ENCODE peak calls at places on chromosomes 2 and 18, in five cellular contexts. F, E, T, R and N are unnamed samples.

GRCh38 chr2:128287780-128288735 is 30.6 kb downstream of the HS6ST1 start:
- DNase-seq in F (no peak), E (no peak), T (no peak), R (no peak), N (no peak)

GRCh38 chr2:65021709-65022108 is 32.5 kb downstream of the SLC1A4 start:
- DNase-seq in F (no peak), E (no peak), T (no peak), R (no peak), N (no peak)

GRCh38 chr2:188327518-188328205 is 36.0 kb downstream of the GULP1 start:
- DNase-seq in F (no peak), E (no peak), T (no peak), R (no peak), N (no peak)

GRCh38 chr2:102421890-102422759 is 835 bp upstream of the IL18RAP start:
- DNase-seq in F (no peak), E (no peak), T (no peak), R (no peak), N (no peak)

GRCh38 chr2:205700331-205701132 is 18.2 kb downstream of the NRP2 start:
- DNase-seq in F (peak; percentile 91), E (no peak), T (peak; percentile 78), R (peak; percentile 79), N (peak; percentile 61)

GRCh38 chr2:197613509-197613987 is 61.8 kb downstream of the RFTN2 start:
- DNase-seq in F (no peak), E (no peak), T (no peak), R (peak; percentile 74), N (no peak)

GRCh38 chr18:80105369-80106167 is 3.5 kb upstream of the ADNP2 start:
- DNase-seq in F (no peak), E (peak; percentile 15), T (no peak), R (no peak), N (no peak)

GRCh38 chr2:64837925-64838641 is 151.1 kb upstream of the SLC1A4 start:
- DNase-seq in F (no peak), E (no peak), T (peak; percentile 37), R (no peak), N (peak; percentile 95)

GRCh38 chr18:42418121-42418520 is 463.1 kb downstream of the PIK3C3 start:
- DNase-seq in F (no peak), E (no peak), T (no peak), R (no peak), N (no peak)

GRCh38 chr2:164314148-164314547 is 307.1 kb downstream of the GRB14 start:
- DNase-seq in F (no peak), E (no peak), T (peak; percentile 2), R (peak; percentile 4), N (peak; percentile 6)

GRCh38 chr18:57073516-57074187 is 73.2 kb upstream of the BOD1L2 start:
- DNase-seq in F (no peak), E (no peak), T (no peak), R (no peak), N (no peak)

GRCh38 chr2:19914266-19914975 is 12.6 kb upstream of the TTC32 start:
- DNase-seq in F (no peak), E (no peak), T (no peak), R (no peak), N (no peak)

GRCh38 chr2:149363953-149364352 is 33.6 kb downstream of the LYPD6 start:
- DNase-seq in F (no peak), E (no peak), T (no peak), R (no peak), N (no peak)

GRCh38 chr18:78607784-78608183 is 371.8 kb upstream of the SALL3 start:
- DNase-seq in F (no peak), E (no peak), T (no peak), R (no peak), N (no peak)

GRCh38 chr2:145141981-145142380 is 622.1 kb upstream of the ZEB2 start:
- DNase-seq in F (no peak), E (no peak), T (no peak), R (peak; percentile 36), N (no peak)

GRCh38 chr2:55985406-55985805 is 61.8 kb upstream of the EFEMP1 start:
- DNase-seq in F (no peak), E (no peak), T (no peak), R (peak; percentile 47), N (no peak)

GRCh38 chr2:63875143-63875542 is 33.4 kb downstream of the UGP2 start:
- DNase-seq in F (no peak), E (no peak), T (peak; percentile 48), R (no peak), N (no peak)

GRCh38 chr2:29009270-29009669 is 28.2 kb downstream of the TOGARAM2 start:
- DNase-seq in F (no peak), E (no peak), T (no peak), R (no peak), N (no peak)

GRCh38 chr2:10495311-10495987 is 47.3 kb upstream of the ODC1 start:
- DNase-seq in F (peak; percentile 39), E (peak; percentile 7), T (no peak), R (no peak), N (no peak)

GRCh38 chr2:199659207-199659606 is 191.8 kb downstream of the FTCDNL1 start:
- DNase-seq in F (no peak), E (peak; percentile 18), T (peak; percentile 32), R (peak; percentile 42), N (peak; percentile 78)

GRCh38 chr2:157725856-157726255 is 97.2 kb upstream of the ACVR1C start:
- DNase-seq in F (no peak), E (no peak), T (no peak), R (no peak), N (no peak)

GRCh38 chr2:27118525-27119329 is at the start of gene CGREF1:
- DNase-seq in F (no peak), E (no peak), T (peak; percentile 35), R (peak; percentile 12), N (peak; percentile 57)

GRCh38 chr2:137383391-137383790 is 580.9 kb upstream of the HNMT start:
- DNase-seq in F (no peak), E (no peak), T (no peak), R (no peak), N (no peak)

GRCh38 chr18:44467718-44468117 is 213.0 kb upstream of the SETBP1 start:
- DNase-seq in F (no peak), E (no peak), T (no peak), R (no peak), N (no peak)

GRCh38 chr2:44941551-44942234 is at the start of gene SIX3:
- DNase-seq in F (no peak), E (peak; percentile 78), T (no peak), R (no peak), N (peak; percentile 56)

GRCh38 chr18:35753306-35753910 is 171.9 kb downstream of the GALNT1 start:
- DNase-seq in F (no peak), E (no peak), T (no peak), R (no peak), N (no peak)

GRCh38 chr2:139963863-139964355 is 1183.7 kb upstream of the NXPH2 start:
- DNase-seq in F (no peak), E (no peak), T (no peak), R (no peak), N (no peak)

GRCh38 chr2:188414869-188415753 is 123.4 kb downstream of the GULP1 start:
- DNase-seq in F (no peak), E (no peak), T (peak; percentile 4), R (peak; percentile 11), N (no peak)

GRCh38 chr2:190882327-190882766 is 1.7 kb downstream of the GLS start:
- DNase-seq in F (no peak), E (no peak), T (no peak), R (no peak), N (no peak)

GRCh38 chr2:226256237-226256636 is 543.4 kb downstream of the IRS1 start:
- DNase-seq in F (no peak), E (no peak), T (peak; percentile 27), R (peak; percentile 20), N (peak; percentile 15)

GRCh38 chr2:85221291-85221690 is 88.1 kb downstream of the TCF7L1 start:
- DNase-seq in F (no peak), E (no peak), T (peak; percentile 24), R (peak; percentile 14), N (no peak)